ENCODE peak calls at places on chromosomes 4 and X, in eight cellular contexts. P is hepatocyte, Z is fibroblast of villous mesenchyme, X is natural killer cell, J is SK-N-SH, V is left lung, U is B cell, T is astrocyte of the spinal cord. H is an unnamed sample.

GRCh38 chr4:71188197-71188625 is 150.6 kb upstream of the SLC4A4 start:
- DNase-seq in J (no peak), P (no peak), X (no peak), T (peak), Z (no peak), V (no peak), U (no peak), H (no peak)

GRCh38 chrX:68372665-68373064 is 60.6 kb downstream of the OPHN1 start:
- DNase-seq in T (no peak), Z (no peak), J (no peak), P (no peak), X (no peak), V (no peak), U (no peak), H (no peak)

GRCh38 chr4:57078685-57079521 is 31.3 kb downstream of the IGFBP7 start:
- DNase-seq in U (no peak), Z (no peak), V (no peak), T (peak), J (no peak), X (no peak), P (peak), H (no peak)

GRCh38 chrX:135432881-135433521 is 11.3 kb downstream of the SMIM10L2A start:
- DNase-seq in J (peak), U (no peak), Z (no peak), T (no peak), X (no peak), P (no peak), V (no peak), H (no peak)

GRCh38 chr4:184441461-184442392 is 32.6 kb downstream of the IRF2 start:
- DNase-seq in X (no peak), J (no peak), T (peak), P (no peak), Z (peak), V (no peak), U (no peak), H (no peak)

GRCh38 chrX:150282953-150283352 is 80.2 kb upstream of the MAMLD1 start:
- DNase-seq in J (no peak), U (no peak), Z (no peak), T (no peak), X (no peak), P (no peak), V (no peak), H (no peak)

GRCh38 chr4:28916585-28916984 is 1803.6 kb upstream of the PCDH7 start:
- DNase-seq in P (no peak), U (no peak), V (no peak), X (no peak), Z (no peak), T (no peak), J (no peak), H (no peak)

GRCh38 chrX:30220646-30221045 is 5.3 kb downstream of the MAGEB2 start:
- DNase-seq in U (no peak), X (no peak), Z (no peak), T (no peak), J (no peak), P (no peak), V (no peak), H (no peak)

GRCh38 chr4:82431026-82431745 is 796 bp downstream of the ENOPH1 start:
- DNase-seq in X (peak), V (peak), J (peak), T (no peak), U (peak), P (peak), Z (no peak), H (peak)

GRCh38 chrX:31371956-31372355 is 300.1 kb upstream of the FTHL17 start:
- DNase-seq in V (no peak), X (no peak), T (no peak), P (no peak), U (no peak), J (no peak), Z (no peak), H (no peak)

GRCh38 chrX:136200466-136200865 is 50.7 kb downstream of the MAP7D3 start:
- DNase-seq in V (no peak), X (no peak), J (no peak), T (peak), Z (peak), P (no peak), U (no peak), H (no peak)

GRCh38 chr4:68256284-68256683 is 10.8 kb upstream of the TMPRSS11B start:
- DNase-seq in J (no peak), U (no peak), X (no peak), T (no peak), V (no peak), Z (peak), P (no peak), H (no peak)

DNA sequence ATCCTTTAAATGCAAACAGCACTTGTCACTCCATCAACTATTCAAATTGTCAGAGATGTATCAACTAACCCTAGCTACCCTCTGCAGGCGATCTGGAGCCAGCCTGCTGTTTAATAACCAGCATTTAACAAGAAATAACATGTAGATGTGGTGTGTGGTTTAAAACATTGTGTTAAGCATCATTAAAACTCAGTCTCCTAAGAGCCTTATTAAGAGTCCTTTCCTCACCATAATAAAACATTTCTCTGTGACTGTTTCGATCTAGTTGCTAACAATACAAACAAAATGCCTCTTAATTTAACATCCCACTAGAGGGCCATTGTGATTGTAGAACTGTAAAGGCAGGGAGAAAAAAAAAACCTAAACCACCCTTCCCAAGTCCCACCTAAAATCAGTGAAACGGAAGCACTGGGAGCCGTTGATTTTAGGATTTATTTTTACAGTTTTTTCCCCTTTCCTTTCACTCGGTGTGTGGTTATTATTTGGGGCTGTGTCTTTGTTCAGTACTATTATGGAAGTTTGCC is 708.6 kb downstream of the C4orf33 start:
- DNase-seq in J (no peak), U (no peak), V (no peak), P (no peak), Z (no peak), T (no peak), X (no peak), H (no peak)
- TF ChIP-seq CTCF in J (no peak), U (no peak), V (no peak), P (no peak), Z (no peak), T (no peak), X (no peak), H (no peak)

GRCh38 chrX:130330706-130331105 is 9.0 kb upstream of the SLC25A14 start:
- DNase-seq in J (peak), Z (peak), X (no peak), U (peak), P (peak), V (peak), T (peak), H (peak)
- TF ChIP-seq CTCF in J (peak), Z (peak), X (no peak), U (no peak), P (peak), V (no peak), T (peak), H (peak)

DNA sequence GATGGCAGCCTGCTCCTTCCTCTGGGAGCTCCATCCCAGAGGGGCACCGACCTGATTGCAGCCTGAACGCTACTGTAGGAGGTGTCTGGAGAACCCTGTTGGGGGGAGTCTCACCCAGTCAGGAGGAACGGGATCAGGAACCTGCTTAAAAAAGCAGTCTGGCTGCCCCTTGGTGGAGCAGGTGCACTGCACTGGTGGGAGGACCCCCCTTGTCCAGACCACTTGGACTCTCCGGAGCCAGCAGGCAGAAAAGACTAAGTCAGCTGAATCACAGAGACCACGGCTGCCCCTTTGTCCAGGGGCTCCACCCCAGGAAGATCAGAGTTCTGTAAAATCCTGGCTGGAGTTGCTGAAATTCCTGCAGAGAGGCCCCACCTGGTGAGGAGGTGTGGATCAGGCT is 67.3 kb upstream of the MAGEB18 start:
- DNase-seq in U (no peak), Z (no peak), X (no peak), T (no peak), J (no peak), P (no peak), V (no peak), H (no peak)
- TF ChIP-seq CTCF in U (no peak), Z (no peak), X (no peak), T (no peak), J (no peak), P (no peak), V (no peak), H (no peak)

DNA sequence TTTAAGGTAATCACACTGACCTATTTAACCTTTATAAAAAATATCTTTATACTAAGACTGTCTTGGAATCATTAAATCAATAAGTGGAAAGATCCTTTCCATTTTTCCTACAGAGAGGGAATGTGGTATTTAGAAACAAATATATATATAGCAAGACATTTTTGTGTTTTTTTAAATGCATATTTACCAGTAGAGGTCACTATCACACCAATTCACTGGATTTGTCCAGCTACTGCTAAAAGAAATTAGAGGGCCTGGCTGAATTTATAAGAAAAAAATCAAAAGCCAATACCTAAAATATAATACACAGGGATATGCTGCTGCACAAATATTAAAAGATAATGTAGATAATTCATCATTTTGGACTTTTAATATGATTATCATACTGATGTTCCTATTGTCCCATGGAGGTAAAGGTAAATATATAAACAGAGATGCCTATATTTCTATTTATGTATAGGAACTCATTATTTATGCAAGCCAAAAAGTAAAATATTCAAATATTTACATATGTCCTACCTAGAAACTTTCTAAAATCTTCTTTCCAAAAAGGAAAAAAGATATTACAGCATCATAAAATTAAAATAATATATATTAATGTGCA is 69.5 kb downstream of the PDE5A start:
- DNase-seq in U (no peak), J (peak), X (no peak), V (no peak), P (peak), Z (peak), T (peak), H (no peak)
- TF ChIP-seq CTCF in U (peak), J (peak), X (no peak), V (peak), P (peak), Z (peak), T (peak), H (peak)

GRCh38 chr4:95142877-95143412 is 385.2 kb downstream of the BMPR1B start:
- DNase-seq in V (no peak), Z (no peak), X (no peak), U (no peak), J (no peak), T (no peak), P (no peak), H (no peak)
- TF ChIP-seq CTCF in V (no peak), Z (no peak), X (no peak), U (no peak), J (no peak), T (peak), P (no peak), H (peak)

DNA sequence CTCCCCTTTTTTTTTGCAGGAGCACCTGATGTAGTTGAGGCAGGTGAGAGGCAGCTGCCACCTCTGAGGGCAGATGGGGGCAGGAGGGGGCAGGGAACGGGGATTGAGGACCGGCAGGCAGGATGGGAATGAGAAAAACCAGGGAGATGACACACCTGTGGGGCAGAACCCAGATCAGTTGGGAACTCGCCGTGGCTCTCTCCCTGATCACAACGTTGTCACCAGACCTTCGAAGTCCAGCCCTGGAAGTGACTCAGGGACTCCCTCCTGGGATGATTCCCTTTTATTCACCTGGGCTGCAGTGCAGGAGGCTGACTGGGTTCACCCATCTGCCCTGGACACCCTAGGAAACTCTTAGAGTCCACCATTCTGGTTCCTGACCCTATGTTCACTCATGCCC is 127.2 kb downstream of the MXRA5 start:
- DNase-seq in T (no peak), V (no peak), U (no peak), Z (no peak), X (no peak), P (no peak), J (no peak), H (no peak)
- TF ChIP-seq CTCF in T (no peak), V (no peak), U (no peak), Z (no peak), X (no peak), P (no peak), J (no peak), H (no peak)

DNA sequence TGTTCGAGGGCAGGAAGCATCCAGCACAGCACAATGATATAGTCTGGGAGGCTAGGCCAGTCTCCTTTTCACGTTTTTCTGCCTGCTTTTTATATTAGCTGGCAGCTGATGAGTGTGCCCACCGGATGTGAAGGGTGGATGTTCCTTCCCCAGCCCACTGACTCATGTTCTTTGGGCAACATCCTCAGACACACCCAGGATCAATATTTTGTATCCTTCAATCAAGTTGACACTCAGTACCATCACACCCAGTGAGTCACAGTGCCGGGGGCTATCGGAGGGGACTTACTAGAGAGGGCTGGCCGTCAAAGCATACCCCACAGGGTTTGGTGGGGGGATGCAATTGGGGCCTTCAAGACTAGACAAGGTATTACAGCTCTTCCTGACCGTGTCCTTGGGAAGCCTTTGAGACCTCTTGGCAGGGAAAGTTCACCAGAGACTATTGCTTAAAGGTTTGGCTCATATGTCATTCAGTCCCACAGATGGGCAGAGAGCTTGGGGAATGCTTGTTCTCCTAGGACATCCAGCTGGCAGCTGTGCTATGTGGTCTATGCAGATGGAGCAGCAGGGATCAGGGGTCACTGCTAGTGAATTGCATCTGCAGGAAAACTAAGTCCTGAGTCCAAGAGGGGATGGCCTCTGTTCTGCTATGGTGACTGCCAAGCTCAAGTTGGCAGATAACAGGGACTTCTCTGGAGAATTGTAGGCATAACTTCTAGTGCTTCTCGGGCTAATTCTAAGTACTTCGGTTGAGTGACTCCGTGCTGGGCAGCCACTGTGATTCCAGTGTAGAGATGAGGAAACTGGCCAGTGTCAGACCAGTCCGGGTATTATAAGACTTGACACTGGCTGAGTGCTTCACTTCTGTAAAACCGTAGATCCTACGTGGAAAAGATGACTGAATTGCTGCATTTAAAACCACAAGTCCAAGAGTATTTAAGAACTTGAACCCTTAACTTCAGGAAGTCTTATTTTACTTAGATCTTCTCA is 12.9 kb upstream of the WDR1 start:
- DNase-seq in T (no peak), J (no peak), U (no peak), V (no peak), P (no peak), X (no peak), Z (no peak), H (no peak)
- TF ChIP-seq CTCF in T (no peak), J (no peak), U (no peak), V (no peak), P (no peak), X (no peak), Z (no peak), H (no peak)

DNA sequence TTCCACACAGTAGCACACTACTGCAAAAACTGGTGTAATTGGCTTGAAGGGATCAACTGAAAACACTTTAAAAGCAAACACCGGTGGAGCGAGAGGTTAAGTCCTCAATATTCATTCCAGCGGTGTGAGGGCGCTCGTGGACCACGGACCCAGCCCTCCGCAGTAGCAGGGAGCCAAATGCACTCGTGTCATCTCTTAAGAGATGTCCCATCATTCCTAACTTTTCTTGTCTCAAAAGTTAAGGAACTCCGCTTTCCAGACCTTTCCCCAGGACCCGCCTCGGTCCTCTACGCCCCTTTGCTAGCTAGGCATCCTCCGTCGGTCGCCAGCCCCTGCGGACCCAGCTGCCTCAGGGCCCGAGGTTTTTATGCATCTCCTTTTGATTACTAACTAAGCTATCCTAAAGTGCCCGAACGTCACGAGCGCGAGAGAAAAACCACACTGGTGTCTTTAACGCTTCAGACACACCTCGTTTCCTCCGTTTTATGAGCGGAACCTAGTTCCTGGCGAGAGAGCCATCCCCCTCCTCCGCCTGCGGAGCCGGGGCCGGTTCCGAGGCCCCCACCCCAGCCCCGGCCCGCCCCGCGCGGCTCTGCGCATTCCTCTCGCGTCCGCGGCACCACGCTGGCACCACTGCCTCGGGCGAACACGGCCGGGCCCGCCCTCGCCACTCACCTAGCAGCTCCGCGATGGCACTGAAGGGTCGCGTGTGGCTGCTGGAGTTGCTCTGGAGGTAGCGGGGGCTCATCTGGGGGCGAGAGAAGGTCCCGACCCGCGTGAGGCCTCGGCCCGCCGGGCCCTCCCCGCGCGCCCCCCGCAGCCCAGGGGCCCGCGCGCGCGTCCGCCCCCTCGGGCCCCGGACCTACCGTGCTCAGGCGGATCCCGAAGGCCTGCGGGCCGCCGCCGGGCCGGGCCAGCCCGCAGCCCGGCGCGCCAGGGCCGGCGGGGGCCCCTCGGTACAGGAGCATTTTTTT is 723 bp downstream of the MORC4 start:
- DNase-seq in J (peak), U (peak), X (peak), V (peak), P (peak), Z (peak), T (peak), H (no peak)
- TF ChIP-seq CTCF in J (peak), U (peak), X (no peak), V (no peak), P (peak), Z (peak), T (peak), H (peak)

DNA sequence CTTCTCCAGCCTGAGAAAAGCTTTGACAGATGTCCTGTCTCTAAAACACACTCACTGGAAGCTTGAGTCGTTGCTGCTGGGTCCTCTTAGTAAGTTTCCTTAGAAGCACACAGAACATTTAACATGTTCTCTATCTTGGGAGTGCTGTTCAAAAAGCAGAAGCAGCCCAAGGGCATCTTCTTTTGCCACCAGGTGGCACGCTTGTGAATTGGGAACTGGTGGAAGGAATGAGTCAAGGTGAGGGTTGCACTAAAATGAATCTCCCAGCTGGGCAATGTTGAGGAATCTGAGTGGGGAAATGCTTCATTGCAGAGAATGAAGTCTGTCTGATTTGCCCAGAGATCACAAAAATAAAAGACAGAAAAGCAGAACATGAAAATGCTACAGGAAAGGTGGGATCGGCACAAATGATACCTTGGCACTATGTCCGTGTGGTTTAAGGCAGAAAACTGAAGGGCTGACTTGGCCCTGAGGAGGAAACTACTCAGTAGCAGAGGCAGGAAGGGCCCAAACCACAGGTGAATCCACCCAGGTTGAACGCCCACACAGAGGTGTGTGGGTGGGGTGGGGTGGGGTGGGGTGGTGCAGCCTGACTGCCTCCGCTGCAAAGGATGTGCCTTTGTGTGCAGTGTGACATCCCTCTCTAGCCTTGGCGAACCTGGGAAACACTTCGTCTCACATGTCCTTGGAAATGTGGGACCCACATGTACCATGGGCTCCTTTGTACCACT is 26.0 kb downstream of the KIT start:
- DNase-seq in J (no peak), Z (no peak), P (no peak), X (peak), V (no peak), T (peak), U (peak), H (no peak)
- TF ChIP-seq CTCF in J (peak), Z (peak), P (peak), X (peak), V (peak), T (peak), U (peak), H (peak)

GRCh38 chr4:121421594-121421993 is 40.8 kb upstream of the QRFPR start:
- DNase-seq in Z (no peak), P (no peak), X (no peak), V (no peak), U (no peak), T (no peak), J (no peak), H (no peak)
- TF ChIP-seq CTCF in Z (peak), P (peak), X (no peak), V (no peak), U (no peak), T (peak), J (peak), H (peak)